ENCODE peak calls at places on chromosomes 12 and 14, in eight cellular contexts. X is CD8-positive, alpha-beta memory T cell; J is heart left ventricle; I is stimulated activated CD8-positive, alpha-beta memory T cell treated with anti-CD3 and anti-CD28 coated beads, Interleukin-4, amount 100 ng/mL, for 4 hours; Q is right lobe of liver; A is stimulated activated CD4-positive, alpha-beta T cell treated with anti-CD3 and anti-CD28 coated beads, TNF-alpha, amount 100 ng/mL, for 4 hours; G is GM18507; E is NCI-H1417 treated with DMSO at 0.1 percent for 48 hours. L is an unnamed sample.

GRCh38 chr12:3366451-3367155 is 124.4 kb upstream of the PRMT8 start:
- DNase-seq in A (no peak), X (no peak), G (no peak), I (no peak), J (no peak), Q (no peak), E (no peak), L (no peak)

GRCh38 chr12:988616-989015 is 2.4 kb upstream of the ERC1 start:
- DNase-seq in I (no peak), G (no peak), Q (no peak), X (no peak), E (no peak), A (no peak), J (no peak), L (no peak)

GRCh38 chr14:85010186-85010585 is 519.8 kb upstream of the FLRT2 start:
- DNase-seq in J (no peak), A (no peak), Q (no peak), I (no peak), X (no peak), E (no peak), G (no peak), L (no peak)

GRCh38 chr14:100065161-100065871 is at the start of gene EVL:
- DNase-seq in Q (peak), A (peak), G (no peak), J (peak), X (peak), E (peak), I (peak), L (no peak)

GRCh38 chr12:43858096-43858495 is 22.2 kb downstream of the TMEM117 start:
- DNase-seq in A (no peak), X (no peak), E (no peak), I (no peak), Q (no peak), G (no peak), J (no peak), L (no peak)

GRCh38 chr12:107992870-107993451 is 136.1 kb upstream of the WSCD2 start:
- DNase-seq in I (no peak), A (no peak), Q (no peak), G (no peak), E (no peak), X (no peak), J (no peak), L (no peak)

GRCh38 chr14:92986254-92987147 is 63.6 kb downstream of the CHGA start:
- DNase-seq in E (no peak), A (no peak), Q (peak), X (no peak), I (no peak), J (peak), G (no peak), L (no peak)

GRCh38 chr14:22538671-22539228 is 50.3 kb downstream of the DAD1 start:
- DNase-seq in Q (no peak), X (no peak), E (no peak), J (no peak), I (no peak), G (no peak), A (no peak), L (no peak)

GRCh38 chr14:75226755-75227544 is 50.5 kb upstream of the TMED10 start:
- DNase-seq in I (no peak), E (no peak), G (no peak), X (no peak), A (no peak), J (no peak), Q (no peak), L (no peak)